ENCODE peak calls at places on chromosomes 5 and 9, in four cellular contexts. N is NCI-H1105, W is body of pancreas, P is cardiac fibroblast. X is an unnamed sample.

GRCh38 chr5:88689662-88690351 is 193.2 kb downstream of the MEF2C start:
- DNase-seq in N (no peak), W (no peak), P (peak), X (no peak)

GRCh38 chr5:108382784-108383358 is 973 bp upstream of the FBXL17 start:
- DNase-seq in N (no peak), W (peak), P (no peak), X (no peak)

GRCh38 chr5:67971223-67971830 is 244.2 kb upstream of the PIK3R1 start:
- DNase-seq in N (no peak), W (no peak), P (peak), X (no peak)

GRCh38 chr5:66739923-66740322 is 143.7 kb downstream of the MAST4 start:
- DNase-seq in N (no peak), W (no peak), P (no peak), X (no peak)

GRCh38 chr9:5040730-5041389 is 55.8 kb downstream of the JAK2 start:
- DNase-seq in N (no peak), W (no peak), P (no peak), X (no peak)

GRCh38 chr5:162037431-162037830 is 30.1 kb upstream of the GABRG2 start:
- DNase-seq in N (no peak), W (no peak), P (no peak), X (no peak)

GRCh38 chr5:40687316-40687715 is 7.6 kb downstream of the PTGER4 start:
- DNase-seq in N (no peak), W (no peak), P (no peak), X (no peak)

GRCh38 chr5:105849701-105850100 is 1821.0 kb downstream of the EFNA5 start:
- DNase-seq in N (no peak), W (no peak), P (peak), X (no peak)

GRCh38 chr5:127425037-127425436 is 92.4 kb upstream of the PRRC1 start:
- DNase-seq in N (no peak), W (no peak), P (no peak), X (no peak)

GRCh38 chr9:130213898-130214761 is 41.9 kb downstream of the NCS1 start:
- DNase-seq in N (no peak), W (no peak), P (no peak), X (peak)

GRCh38 chr9:27865031-27865438 is 291.8 kb upstream of the C9orf72 start:
- DNase-seq in N (peak), W (no peak), P (peak), X (no peak)

GRCh38 chr9:650362-650761 is 191.1 kb upstream of the DMRT1 start:
- DNase-seq in N (no peak), W (no peak), P (no peak), X (peak)

GRCh38 chr9:136104488-136104800 is 9.4 kb upstream of the NACC2 start:
- DNase-seq in N (no peak), W (no peak), P (no peak), X (no peak)

GRCh38 chr5:167030500-167031120 is 1260.8 kb upstream of the WWC1 start:
- DNase-seq in N (no peak), W (peak), P (no peak), X (peak)

GRCh38 chr9:98869866-98870265 is 62.4 kb downstream of the GALNT12 start:
- DNase-seq in N (no peak), W (peak), P (no peak), X (no peak)

GRCh38 chr5:174608631-174609097 is 115.7 kb upstream of the MSX2 start:
- DNase-seq in N (peak), W (peak), P (no peak), X (no peak)

GRCh38 chr9:129496187-129497063 is 124.5 kb downstream of the C9orf50 start:
- DNase-seq in N (peak), W (peak), P (peak), X (peak)

GRCh38 chr5:133605323-133605722 is 7.0 kb downstream of the FSTL4 start:
- DNase-seq in N (no peak), W (no peak), P (no peak), X (no peak)

GRCh38 chr9:81083821-81084512 is 605.4 kb downstream of the TLE1 start:
- DNase-seq in N (no peak), W (no peak), P (peak), X (no peak)

GRCh38 chr5:78568212-78568611 is 80.4 kb downstream of the LHFPL2 start:
- DNase-seq in N (no peak), W (peak), P (no peak), X (no peak)

GRCh38 chr9:125407974-125408900 is 146.6 kb downstream of the GAPVD1 start:
- DNase-seq in N (peak), W (peak), P (peak), X (peak)

GRCh38 chr9:107425110-107426025 is 64.2 kb downstream of the KLF4 start:
- DNase-seq in N (no peak), W (peak), P (peak), X (peak)

GRCh38 chr5:168443950-168444700 is 42.1 kb upstream of the RARS1 start:
- DNase-seq in N (no peak), W (no peak), P (peak), X (no peak)

GRCh38 chr5:108529381-108529780 is 147.5 kb upstream of the FBXL17 start:
- DNase-seq in N (no peak), W (no peak), P (peak), X (no peak)

GRCh38 chr5:3428355-3428754 is 167.3 kb upstream of the IRX1 start:
- DNase-seq in N (peak), W (peak), P (no peak), X (no peak)

X was measured in NT2/D1.